ENCODE peak calls at places on chromosomes 16 and 17, in four cellular contexts. U is dorsolateral prefrontal cortex; X is naive B cell; O is activated CD8-positive, alpha-beta memory T cell treated with anti-CD3 and anti-CD28 coated beads for 1 hour. S is an unnamed sample.
A peak's percentile ranks its signal among the peaks of the same experiment; 100 is the strongest.

GRCh38 chr16:57383276-57384247 is 11.3 kb downstream of the CX3CL1 start:
- DNase-seq in U (no peak), O (no peak), X (no peak), S (no peak)

GRCh38 chr16:65121870-65122723 is at the start of gene CDH11:
- DNase-seq in U (peak; percentile 34), O (no peak), X (no peak), S (no peak)

GRCh38 chr16:73204359-73205152 is 156.6 kb upstream of the ZFHX3 start:
- DNase-seq in O (no peak), X (no peak), U (no peak), S (no peak)

GRCh38 chr16:55447231-55447630 is 31.8 kb upstream of the MMP2 start:
- DNase-seq in U (no peak), X (no peak), O (no peak), S (no peak)

GRCh38 chr17:64447526-64447925 is 1.4 kb upstream of the MILR1 start:
- DNase-seq in O (no peak), U (no peak), X (no peak), S (no peak)

GRCh38 chr17:45132569-45133463 is 501 bp upstream of the PLCD3 start:
- DNase-seq in U (peak; percentile 84), O (no peak), X (peak; percentile 73), S (peak; percentile 93)

GRCh38 chr16:50692644-50692998 is 785 bp upstream of the NOD2 start:
- DNase-seq in X (no peak), U (no peak), O (no peak), S (no peak)

GRCh38 chr17:50686494-50687199 is 21.1 kb downstream of the ANKRD40 start:
- DNase-seq in O (no peak), U (no peak), X (no peak), S (no peak)

GRCh38 chr17:13736915-13737314 is 135.2 kb upstream of the HS3ST3A1 start:
- DNase-seq in U (no peak), X (no peak), O (no peak), S (no peak)

GRCh38 chr17:61834610-61835009 is 28.7 kb downstream of the BRIP1 start:
- DNase-seq in O (no peak), U (no peak), X (no peak), S (no peak)

GRCh38 chr17:78903101-78903779 is at the start of gene CEP295NL:
- DNase-seq in X (no peak), O (no peak), U (no peak), S (no peak)

GRCh38 chr17:64694207-64694606 is 32.1 kb upstream of the SMURF2 start:
- DNase-seq in X (no peak), O (no peak), U (no peak), S (no peak)

GRCh38 chr16:87101903-87102302 is 215.3 kb downstream of the C16orf95 start:
- DNase-seq in X (no peak), U (no peak), O (no peak), S (no peak)

S was measured in germinal center.